ENCODE peak calls at places on chromosomes 12 and 14, in six cellular contexts. One of them, this sample, is unnamed.
A peak's percentile ranks its signal among the peaks of the same experiment; 100 is the strongest.

GRCh38 chr12:52075409-52075724 is 4.1 kb upstream of the SMIM41 start:
- DNase-seq in K562: no peak
- DNase-seq in GM12878: no peak
- DNase-seq in GM12892: no peak
- DNase-seq in HepG2: no peak
- DNase-seq in H1: no peak
- DNase-seq in this sample: no peak

GRCh38 chr12:42589465-42590323 is at the start of gene PRICKLE1:
- DNase-seq in K562: peak; percentile 31
- DNase-seq in GM12878: no peak
- DNase-seq in GM12892: peak; percentile 43
- DNase-seq in HepG2: no peak
- DNase-seq in H1: no peak
- DNase-seq in this sample: peak; percentile 54

GRCh38 chr12:101695698-101696097 is 1.7 kb upstream of the CHPT1 start:
- DNase-seq in K562: no peak
- DNase-seq in GM12878: no peak
- DNase-seq in GM12892: no peak
- DNase-seq in HepG2: peak; percentile 61
- DNase-seq in H1: no peak
- DNase-seq in this sample: no peak

GRCh38 chr14:87877877-87878276 is 115.1 kb downstream of the GALC start:
- DNase-seq in K562: no peak
- DNase-seq in GM12878: no peak
- DNase-seq in GM12892: no peak
- DNase-seq in HepG2: no peak
- DNase-seq in H1: no peak
- DNase-seq in this sample: no peak

GRCh38 chr14:95018845-95019244 is 138.5 kb downstream of the DICER1 start:
- DNase-seq in K562: no peak
- DNase-seq in GM12878: no peak
- DNase-seq in GM12892: no peak
- DNase-seq in HepG2: no peak
- DNase-seq in H1: no peak
- DNase-seq in this sample: no peak

GRCh38 chr12:74988156-74988555 is 221.5 kb downstream of the KCNC2 start:
- DNase-seq in K562: no peak
- DNase-seq in GM12878: no peak
- DNase-seq in GM12892: no peak
- DNase-seq in HepG2: no peak
- DNase-seq in H1: no peak
- DNase-seq in this sample: no peak

GRCh38 chr12:116878567-116879508 is 2.4 kb downstream of the HRK start:
- DNase-seq in K562: no peak
- DNase-seq in GM12878: no peak
- DNase-seq in GM12892: no peak
- DNase-seq in HepG2: no peak
- DNase-seq in H1: no peak
- DNase-seq in this sample: no peak

GRCh38 chr12:98532687-98533304 is 17.4 kb downstream of the TMPO start:
- DNase-seq in K562: peak; percentile 74
- DNase-seq in GM12878: no peak
- DNase-seq in GM12892: no peak
- DNase-seq in HepG2: peak; percentile 59
- DNase-seq in H1: no peak
- DNase-seq in this sample: no peak

GRCh38 chr14:28294834-28295440 is 471.6 kb upstream of the FOXG1 start:
- DNase-seq in K562: peak; percentile 3
- DNase-seq in GM12878: no peak
- DNase-seq in GM12892: no peak
- DNase-seq in HepG2: peak; percentile 27
- DNase-seq in H1: no peak
- DNase-seq in this sample: no peak

GRCh38 chr12:41254004-41254403 is 65.9 kb downstream of the PDZRN4 start:
- DNase-seq in K562: no peak
- DNase-seq in GM12878: no peak
- DNase-seq in GM12892: no peak
- DNase-seq in HepG2: no peak
- DNase-seq in H1: no peak
- DNase-seq in this sample: no peak

GRCh38 chr14:95519699-95520098 is 3.2 kb upstream of the SYNE3 start:
- DNase-seq in K562: no peak
- DNase-seq in GM12878: no peak
- DNase-seq in GM12892: no peak
- DNase-seq in HepG2: no peak
- DNase-seq in H1: no peak
- DNase-seq in this sample: no peak

GRCh38 chr12:1932264-1932777 is 13.9 kb upstream of the CACNA2D4 start:
- DNase-seq in K562: no peak
- DNase-seq in GM12878: no peak
- DNase-seq in GM12892: no peak
- DNase-seq in HepG2: no peak
- DNase-seq in H1: no peak
- DNase-seq in this sample: no peak

GRCh38 chr12:5996459-5996858 is 51.4 kb upstream of the ANO2 start:
- DNase-seq in K562: no peak
- DNase-seq in GM12878: no peak
- DNase-seq in GM12892: no peak
- DNase-seq in HepG2: no peak
- DNase-seq in H1: no peak
- DNase-seq in this sample: no peak

GRCh38 chr12:9064201-9064814 is 51.4 kb downstream of the A2M start:
- DNase-seq in K562: no peak
- DNase-seq in GM12878: no peak
- DNase-seq in GM12892: peak; percentile 36
- DNase-seq in HepG2: peak; percentile 65
- DNase-seq in H1: peak; percentile 9
- DNase-seq in this sample: peak; percentile 54

GRCh38 chr12:94418517-94418916 is 41.1 kb downstream of the CEP83 start:
- DNase-seq in K562: no peak
- DNase-seq in GM12878: no peak
- DNase-seq in GM12892: no peak
- DNase-seq in HepG2: peak; percentile 23
- DNase-seq in H1: no peak
- DNase-seq in this sample: no peak

GRCh38 chr12:3199551-3200031 is 122.4 kb downstream of the TSPAN9 start:
- DNase-seq in K562: no peak
- DNase-seq in GM12878: no peak
- DNase-seq in GM12892: no peak
- DNase-seq in HepG2: no peak
- DNase-seq in H1: no peak
- DNase-seq in this sample: no peak

GRCh38 chr14:81684696-81685095 is 151.0 kb upstream of the SEL1L start:
- DNase-seq in K562: no peak
- DNase-seq in GM12878: no peak
- DNase-seq in GM12892: no peak
- DNase-seq in HepG2: no peak
- DNase-seq in H1: no peak
- DNase-seq in this sample: no peak

GRCh38 chr14:102517412-102518062 is 8.0 kb upstream of the ANKRD9 start:
- DNase-seq in K562: no peak
- DNase-seq in GM12878: no peak
- DNase-seq in GM12892: peak; percentile 54
- DNase-seq in HepG2: no peak
- DNase-seq in H1: no peak
- DNase-seq in this sample: no peak

GRCh38 chr14:40417777-40418401 is 985.7 kb upstream of the FBXO33 start:
- DNase-seq in K562: peak; percentile 4
- DNase-seq in GM12878: no peak
- DNase-seq in GM12892: no peak
- DNase-seq in HepG2: peak; percentile 62
- DNase-seq in H1: peak; percentile 17
- DNase-seq in this sample: peak; percentile 19

GRCh38 chr12:93041416-93041815 is 112.3 kb upstream of the EEA1 start:
- DNase-seq in K562: no peak
- DNase-seq in GM12878: no peak
- DNase-seq in GM12892: no peak
- DNase-seq in HepG2: no peak
- DNase-seq in H1: no peak
- DNase-seq in this sample: no peak

GRCh38 chr14:78764240-78764639 is 594.1 kb downstream of the NRXN3 start:
- DNase-seq in K562: no peak
- DNase-seq in GM12878: no peak
- DNase-seq in GM12892: no peak
- DNase-seq in HepG2: no peak
- DNase-seq in H1: no peak
- DNase-seq in this sample: no peak

GRCh38 chr12:100970894-100971293 is 176.3 kb downstream of the ANO4 start:
- DNase-seq in K562: no peak
- DNase-seq in GM12878: no peak
- DNase-seq in GM12892: no peak
- DNase-seq in HepG2: no peak
- DNase-seq in H1: no peak
- DNase-seq in this sample: no peak

GRCh38 chr14:104294628-104294982 is 156.2 kb downstream of the KIF26A start:
- DNase-seq in K562: no peak
- DNase-seq in GM12878: no peak
- DNase-seq in GM12892: no peak
- DNase-seq in HepG2: no peak
- DNase-seq in H1: no peak
- DNase-seq in this sample: no peak

GRCh38 chr14:63524537-63525155 is 18.5 kb downstream of the PPP2R5E start:
- DNase-seq in K562: no peak
- DNase-seq in GM12878: peak; percentile 45
- DNase-seq in GM12892: no peak
- DNase-seq in HepG2: no peak
- DNase-seq in H1: no peak
- DNase-seq in this sample: peak; percentile 23
- TF ChIP-seq POLR2A in K562: no peak
- TF ChIP-seq POLR2A in GM12878: no peak
- TF ChIP-seq POLR2A in GM12892: no peak
- TF ChIP-seq POLR2A in HepG2: no peak
- TF ChIP-seq POLR2A in H1: no peak
- TF ChIP-seq POLR2A in this sample: no peak

GRCh38 chr14:26730929-26731618 is 133.2 kb upstream of the NOVA1 start:
- DNase-seq in K562: peak; percentile 9
- DNase-seq in GM12878: no peak
- DNase-seq in GM12892: no peak
- DNase-seq in HepG2: no peak
- DNase-seq in H1: peak; percentile 17
- DNase-seq in this sample: no peak

GRCh38 chr14:26735811-26736210 is 138.0 kb upstream of the NOVA1 start:
- DNase-seq in K562: no peak
- DNase-seq in GM12878: no peak
- DNase-seq in GM12892: no peak
- DNase-seq in HepG2: no peak
- DNase-seq in H1: no peak
- DNase-seq in this sample: no peak

DNA sequence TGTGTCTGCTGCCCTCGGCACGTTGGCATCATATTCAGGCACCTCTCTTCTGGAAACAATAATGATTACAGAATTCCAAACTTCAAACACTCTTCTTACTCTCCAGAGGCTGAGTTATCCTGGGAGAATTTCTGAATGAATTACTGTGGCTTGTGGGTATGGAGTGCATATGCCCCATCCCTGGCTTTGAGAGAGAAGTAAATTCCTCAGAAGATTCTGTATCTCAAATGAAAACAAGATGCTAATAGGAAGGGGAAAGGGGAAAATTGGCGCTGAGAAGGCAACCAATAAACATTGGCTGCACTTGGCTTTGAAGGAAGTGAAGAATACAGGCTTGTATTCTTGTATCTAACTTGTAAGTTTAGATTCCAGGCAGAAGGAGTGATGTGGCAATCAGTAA is 132.0 kb upstream of the NOVA1 start:
- DNase-seq in K562: no peak
- DNase-seq in GM12878: no peak
- DNase-seq in GM12892: no peak
- DNase-seq in HepG2: no peak
- DNase-seq in H1: no peak
- DNase-seq in this sample: no peak
- TF ChIP-seq POLR2AphosphoS5 in K562: no peak
- TF ChIP-seq POLR2AphosphoS5 in GM12878: no peak
- TF ChIP-seq POLR2AphosphoS5 in GM12892: no peak
- TF ChIP-seq POLR2AphosphoS5 in HepG2: no peak
- TF ChIP-seq POLR2AphosphoS5 in H1: no peak
- TF ChIP-seq POLR2AphosphoS5 in this sample: no peak

GRCh38 chr12:25130741-25131188 is 64.2 kb downstream of the DNAI7 start:
- DNase-seq in K562: peak; percentile 29
- DNase-seq in GM12878: no peak
- DNase-seq in GM12892: no peak
- DNase-seq in HepG2: peak; percentile 31
- DNase-seq in H1: no peak
- DNase-seq in this sample: no peak
- TF ChIP-seq TAF1 in K562: no peak
- TF ChIP-seq TAF1 in GM12878: no peak
- TF ChIP-seq TAF1 in GM12892: no peak
- TF ChIP-seq TAF1 in HepG2: no peak
- TF ChIP-seq TAF1 in H1: no peak
- TF ChIP-seq TAF1 in this sample: no peak

GRCh38 chr14:22838631-22839041 is 2.3 kb downstream of the MMP14 start:
- DNase-seq in K562: no peak
- DNase-seq in GM12878: no peak
- DNase-seq in GM12892: no peak
- DNase-seq in HepG2: no peak
- DNase-seq in H1: no peak
- DNase-seq in this sample: no peak

GRCh38 chr14:22837059-22837749 is 819 bp downstream of the MMP14 start:
- DNase-seq in K562: no peak
- DNase-seq in GM12878: no peak
- DNase-seq in GM12892: no peak
- DNase-seq in HepG2: peak; percentile 68
- DNase-seq in H1: no peak
- DNase-seq in this sample: no peak

GRCh38 chr14:22836301-22837058 is at the start of gene MMP14:
- DNase-seq in K562: no peak
- DNase-seq in GM12878: no peak
- DNase-seq in GM12892: no peak
- DNase-seq in HepG2: no peak
- DNase-seq in H1: no peak
- DNase-seq in this sample: no peak

GRCh38 chr14:22839159-22839779 is 2.9 kb downstream of the MMP14 start:
- DNase-seq in K562: no peak
- DNase-seq in GM12878: no peak
- DNase-seq in GM12892: no peak
- DNase-seq in HepG2: no peak
- DNase-seq in H1: no peak
- DNase-seq in this sample: no peak

DNA sequence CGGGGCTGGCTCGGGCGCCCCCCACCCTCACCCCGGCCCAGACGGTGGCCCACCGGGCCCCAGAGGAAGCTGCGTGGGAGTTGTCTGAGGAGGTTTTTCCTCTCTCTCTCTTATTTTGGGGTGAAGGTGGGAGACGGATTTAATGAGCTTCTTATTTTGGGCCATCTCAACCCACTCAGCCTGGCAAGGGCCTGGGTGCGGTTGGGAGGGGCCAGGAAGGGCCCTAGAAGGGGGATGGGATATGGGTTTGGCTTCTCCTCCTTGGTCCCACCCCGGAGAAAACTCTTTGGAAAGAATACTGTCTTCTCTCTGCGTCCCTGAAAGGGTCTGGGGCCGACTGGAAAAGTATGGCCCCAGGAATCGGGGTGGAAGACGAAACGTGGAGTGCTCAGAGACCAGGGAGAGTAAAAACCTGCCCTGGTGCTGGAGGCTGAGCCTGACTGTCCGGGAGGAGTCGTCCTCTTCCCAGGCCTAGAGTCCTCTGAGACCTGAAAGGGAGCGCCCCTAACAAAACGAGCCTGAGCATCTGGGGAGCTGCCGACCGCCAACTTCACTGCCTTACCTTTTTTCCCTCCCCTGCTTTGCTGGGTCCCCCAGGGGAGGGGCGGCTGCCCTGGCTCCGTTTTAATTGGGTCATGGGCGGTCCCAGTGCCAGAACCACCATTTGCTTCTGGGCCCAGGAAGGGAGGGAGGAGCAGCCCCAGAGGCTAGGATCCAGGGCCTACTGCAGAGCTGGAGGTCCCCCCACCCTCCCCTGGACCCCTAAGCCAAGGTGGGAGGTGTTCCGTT is 1.6 kb downstream of the MMP14 start:
- DNase-seq in K562: no peak
- DNase-seq in GM12878: no peak
- DNase-seq in GM12892: no peak
- DNase-seq in HepG2: no peak
- DNase-seq in H1: no peak
- DNase-seq in this sample: no peak
- TF ChIP-seq POLR2A in K562: no peak
- TF ChIP-seq POLR2A in GM12878: no peak
- TF ChIP-seq POLR2A in GM12892: no peak
- TF ChIP-seq POLR2A in HepG2: no peak
- TF ChIP-seq POLR2A in H1: no peak
- TF ChIP-seq POLR2A in this sample: no peak

This sample was measured in GM12891.